ENCODE peak calls at places on chromosomes 4 and X, in seven cellular contexts. Q, T, H, S, X, N and M are unnamed samples.

GRCh38 chrX:67555578-67556203 is 11.9 kb downstream of the AR start:
- DNase-seq in Q (peak), T (no peak), H (no peak), S (peak), X (no peak), N (no peak), M (no peak)

GRCh38 chr4:127782025-127782274 is 172 bp upstream of the HSPA4L start:
- DNase-seq in Q (peak), T (peak), H (peak), S (no peak), X (peak), N (no peak), M (peak)

GRCh38 chr4:87049508-87049907 is 114.7 kb downstream of the AFF1 start:
- DNase-seq in Q (no peak), T (no peak), H (no peak), S (no peak), X (no peak), N (no peak), M (no peak)

GRCh38 chr4:82825425-82825824 is 26.8 kb upstream of the SCD5 start:
- DNase-seq in Q (no peak), T (no peak), H (no peak), S (no peak), X (no peak), N (no peak), M (no peak)

GRCh38 chrX:30151964-30152363 is 63.4 kb upstream of the MAGEB2 start:
- DNase-seq in Q (no peak), T (no peak), H (no peak), S (no peak), X (no peak), N (no peak), M (no peak)

GRCh38 chrX:47991263-47992092 is 12.3 kb downstream of the ZNF182 start:
- DNase-seq in Q (peak), T (no peak), H (no peak), S (peak), X (no peak), N (no peak), M (peak)

GRCh38 chr4:48858130-48858529 is 27.2 kb downstream of the OCIAD1 start:
- DNase-seq in Q (no peak), T (no peak), H (no peak), S (no peak), X (no peak), N (no peak), M (no peak)

GRCh38 chr4:91621446-91621845 is 682.3 kb upstream of the GRID2 start:
- DNase-seq in Q (no peak), T (no peak), H (no peak), S (no peak), X (no peak), N (no peak), M (no peak)

GRCh38 chr4:145909773-145910172 is 28.9 kb downstream of the ZNF827 start:
- DNase-seq in Q (peak), T (no peak), H (no peak), S (no peak), X (no peak), N (no peak), M (no peak)

GRCh38 chrX:136767104-136767941 is 13.4 kb downstream of the ARHGEF6 start:
- DNase-seq in Q (peak), T (no peak), H (peak), S (peak), X (peak), N (peak), M (peak)

GRCh38 chrX:18938710-18939109 is 45.2 kb downstream of the PHKA2 start:
- DNase-seq in Q (peak), T (no peak), H (no peak), S (peak), X (peak), N (no peak), M (peak)

GRCh38 chr4:76265631-76266218 is 14.2 kb downstream of the FAM47E start:
- DNase-seq in Q (no peak), T (no peak), H (no peak), S (no peak), X (no peak), N (no peak), M (no peak)

GRCh38 chr4:184269879-184270430 is 52.3 kb upstream of the ENPP6 start:
- DNase-seq in Q (peak), T (no peak), H (no peak), S (no peak), X (no peak), N (no peak), M (no peak)

GRCh38 chr4:105147226-105148151 is 813 bp downstream of the TET2 start:
- DNase-seq in Q (peak), T (peak), H (no peak), S (peak), X (no peak), N (no peak), M (peak)

GRCh38 chrX:54561622-54562021 is 31.6 kb downstream of the GNL3L start:
- DNase-seq in Q (no peak), T (no peak), H (no peak), S (no peak), X (no peak), N (no peak), M (no peak)

GRCh38 chr4:123705419-123705818 is 308.8 kb downstream of the SPRY1 start:
- DNase-seq in Q (no peak), T (no peak), H (no peak), S (no peak), X (no peak), N (no peak), M (no peak)

GRCh38 chrX:114127411-114128025 is 456.4 kb upstream of the HTR2C start:
- DNase-seq in Q (no peak), T (no peak), H (no peak), S (no peak), X (no peak), N (no peak), M (no peak)

GRCh38 chr4:86834901-86835300 is 14.3 kb downstream of the SLC10A6 start:
- DNase-seq in Q (no peak), T (no peak), H (no peak), S (no peak), X (no peak), N (no peak), M (no peak)

GRCh38 chr4:15144249-15144966 is 142.1 kb downstream of the CPEB2 start:
- DNase-seq in Q (peak), T (no peak), H (no peak), S (no peak), X (peak), N (no peak), M (no peak)

GRCh38 chr4:37760840-37761239 is 65.6 kb upstream of the PGM2 start:
- DNase-seq in Q (no peak), T (no peak), H (no peak), S (no peak), X (no peak), N (no peak), M (peak)

GRCh38 chrX:16212024-16212423 is 44.7 kb downstream of the MAGEB17 start:
- DNase-seq in Q (peak), T (no peak), H (no peak), S (no peak), X (no peak), N (no peak), M (no peak)

GRCh38 chrX:40087574-40088298 is 10.0 kb downstream of the BCOR start:
- DNase-seq in Q (no peak), T (no peak), H (no peak), S (no peak), X (no peak), N (no peak), M (no peak)

GRCh38 chr4:70946944-70947343 is 44.8 kb downstream of the MOB1B start:
- DNase-seq in Q (no peak), T (no peak), H (no peak), S (no peak), X (no peak), N (no peak), M (no peak)

GRCh38 chrX:2324116-2324515 is 176.7 kb downstream of the DHRSX start:
- DNase-seq in Q (no peak), T (no peak), H (no peak), S (no peak), X (no peak), N (no peak), M (no peak)

GRCh38 chr4:12120968-12121367 is 692.3 kb upstream of the HS3ST1 start:
- DNase-seq in Q (no peak), T (no peak), H (no peak), S (no peak), X (no peak), N (no peak), M (no peak)

GRCh38 chrX:119763175-119763574 is 4.8 kb downstream of the SOWAHD start:
- DNase-seq in Q (peak), T (no peak), H (no peak), S (peak), X (no peak), N (no peak), M (peak)

GRCh38 chrX:19303216-19303880 is 40.4 kb upstream of the PDHA1 start:
- DNase-seq in Q (peak), T (no peak), H (no peak), S (peak), X (no peak), N (no peak), M (no peak)

GRCh38 chrX:72545990-72546389 is 26.7 kb downstream of the HDAC8 start:
- DNase-seq in Q (no peak), T (no peak), H (no peak), S (no peak), X (no peak), N (no peak), M (no peak)

GRCh38 chrX:3312109-3312508 is 34.3 kb downstream of the MXRA5 start:
- DNase-seq in Q (peak), T (no peak), H (no peak), S (no peak), X (no peak), N (no peak), M (peak)

GRCh38 chrX:136202889-136203288 is 48.3 kb downstream of the MAP7D3 start:
- DNase-seq in Q (no peak), T (no peak), H (no peak), S (no peak), X (no peak), N (no peak), M (no peak)

GRCh38 chr4:6584865-6585264 is 9.9 kb downstream of the MAN2B2 start:
- DNase-seq in Q (no peak), T (no peak), H (no peak), S (no peak), X (no peak), N (no peak), M (no peak)